ENCODE peak calls at places on chromosomes 1 and 21, in eight cellular contexts. T is H9; E is lung; C is heart right ventricle; I is CD8-positive, alpha-beta memory T cell; O is prostate gland; M is heart left ventricle; P is OCI-LY7. B is an unnamed sample.
A peak's percentile ranks its signal among the peaks of the same experiment; 100 is the strongest.

GRCh38 chr1:201324306-201324705 is 41.0 kb downstream of the PKP1 start:
- DNase-seq in C (no peak), P (no peak), I (no peak), E (no peak), T (no peak), M (peak; percentile 27), O (no peak), B (no peak)

GRCh38 chr1:3319874-3320245 is 134.6 kb upstream of the ARHGEF16 start:
- DNase-seq in P (peak; percentile 70), I (no peak), O (peak; percentile 52), E (peak; percentile 66), C (no peak), M (no peak), T (peak; percentile 86), B (no peak)

GRCh38 chr1:25030674-25031589 is 100.9 kb upstream of the RUNX3 start:
- DNase-seq in O (no peak), P (no peak), T (no peak), E (no peak), C (no peak), M (peak; percentile 22), I (peak; percentile 42), B (no peak)

GRCh38 chr1:23010734-23011449 is 4.8 kb downstream of the TEX46 start:
- DNase-seq in T (no peak), I (no peak), M (no peak), P (peak; percentile 66), O (no peak), E (no peak), C (no peak), B (no peak)

GRCh38 chr1:67534627-67535065 is 104.4 kb upstream of the SERBP1 start:
- DNase-seq in E (peak; percentile 55), O (no peak), C (no peak), I (no peak), P (no peak), M (no peak), T (no peak), B (no peak)

GRCh38 chr1:18962121-18962721 is 5.7 kb upstream of the IFFO2 start:
- DNase-seq in P (no peak), C (no peak), M (no peak), I (no peak), E (no peak), T (no peak), O (peak; percentile 85), B (peak; percentile 28)

GRCh38 chr1:5908461-5909375 is 83.5 kb downstream of the NPHP4 start:
- DNase-seq in O (no peak), E (no peak), I (no peak), M (peak; percentile 47), T (peak; percentile 22), P (no peak), C (no peak), B (no peak)

GRCh38 chr1:178768423-178768822 is 43.4 kb downstream of the RALGPS2 start:
- DNase-seq in O (no peak), E (no peak), I (peak; percentile 13), T (peak; percentile 35), C (no peak), P (peak; percentile 46), M (peak; percentile 42), B (no peak)

GRCh38 chr1:59108481-59109317 is 188.2 kb upstream of the FGGY start:
- DNase-seq in E (no peak), M (no peak), C (no peak), I (no peak), T (no peak), O (no peak), P (no peak), B (no peak)

GRCh38 chr1:152497273-152497672 is 13.3 kb upstream of the LCE5A start:
- DNase-seq in E (no peak), M (no peak), T (no peak), I (no peak), C (no peak), O (no peak), P (no peak), B (no peak)

GRCh38 chr1:198933506-198933905 is 294.7 kb downstream of the PTPRC start:
- DNase-seq in I (no peak), T (no peak), P (no peak), C (no peak), M (no peak), E (no peak), O (no peak), B (no peak)

GRCh38 chr1:150268342-150268705 is 492 bp downstream of the APH1A start:
- DNase-seq in I (peak; percentile 62), T (no peak), P (peak; percentile 50), E (no peak), O (peak; percentile 18), C (no peak), M (no peak), B (no peak)

GRCh38 chr21:43949499-43950208 is 62.5 kb upstream of the TRAPPC10 start:
- DNase-seq in E (no peak), O (no peak), T (no peak), C (no peak), I (no peak), M (no peak), P (no peak), B (no peak)

GRCh38 chr1:222064388-222065201 is 322.7 kb upstream of the DUSP10 start:
- DNase-seq in E (no peak), M (no peak), I (no peak), T (no peak), P (no peak), O (no peak), C (no peak), B (no peak)

DNA sequence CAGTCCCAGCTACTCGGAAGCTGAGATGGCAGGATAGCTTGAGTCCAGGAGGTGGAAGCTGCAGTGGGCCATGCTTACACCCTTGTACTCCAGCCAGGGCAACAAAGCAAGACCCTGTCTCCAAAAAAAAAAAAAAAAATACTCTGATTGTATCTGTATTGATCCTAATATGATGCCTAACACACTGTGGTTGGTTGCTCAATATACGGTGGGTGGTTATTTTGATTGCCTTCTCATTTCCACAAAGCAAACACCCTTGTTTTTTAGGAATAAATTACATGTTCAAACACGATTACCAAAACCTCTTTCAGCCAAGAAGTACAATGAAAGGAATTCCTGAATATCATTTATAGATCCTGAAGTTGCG is 3.4 kb downstream of the EGLN1 start:
- DNase-seq in P (no peak), C (no peak), M (no peak), T (no peak), E (no peak), O (no peak), I (no peak), B (no peak)
- H3K4me1 ChIP-seq in P (peaks cover 37% of the 10 kb centered on the region), C (peaks cover 75% of the 10 kb centered on the region), M (peaks cover 66% of the 10 kb centered on the region), T (no peaks in the 10 kb centered on the region), E (peaks cover 7% of the 10 kb centered on the region), O (peaks cover 5% of the 10 kb centered on the region), I (peaks cover 48% of the 10 kb centered on the region), B (peaks cover 2% of the 10 kb centered on the region)

GRCh38 chr21:37383784-37384311 is 17.3 kb downstream of the DYRK1A start:
- DNase-seq in O (no peak), M (no peak), C (no peak), P (no peak), E (no peak), T (no peak), I (no peak), B (no peak)
- H3K4me1 ChIP-seq in O (peaks cover 4% of the 10 kb centered on the region), M (peaks cover 95% of the 10 kb centered on the region), C (peaks cover 97% of the 10 kb centered on the region), P (peaks cover 32% of the 10 kb centered on the region), E (peaks cover 14% of the 10 kb centered on the region), T (peaks cover 9% of the 10 kb centered on the region), I (peaks cover 92% of the 10 kb centered on the region), B (peaks cover 21% of the 10 kb centered on the region)

GRCh38 chr1:13730301-13730700 is 30.3 kb downstream of the PRDM2 start:
- DNase-seq in O (no peak), T (no peak), C (no peak), I (peak; percentile 58), P (peak; percentile 62), M (no peak), E (no peak), B (no peak)
- H3K4me1 ChIP-seq in O (no peaks in the 10 kb centered on the region), T (no peaks in the 10 kb centered on the region), C (peaks cover 8% of the 10 kb centered on the region), I (peaks cover 69% of the 10 kb centered on the region), P (peaks cover 95% of the 10 kb centered on the region), M (peaks cover 5% of the 10 kb centered on the region), E (peaks cover 6% of the 10 kb centered on the region), B (no peaks in the 10 kb centered on the region)

GRCh38 chr21:31665397-31665796 is 5.9 kb downstream of the SOD1 start:
- DNase-seq in C (no peak), T (peak; percentile 35), I (no peak), M (no peak), E (no peak), P (no peak), O (no peak), B (peak; percentile 18)

GRCh38 chr21:31667141-31667540 is 7.6 kb downstream of the SOD1 start:
- DNase-seq in C (no peak), I (no peak), P (no peak), E (no peak), M (no peak), T (no peak), O (no peak), B (no peak)

GRCh38 chr21:31660134-31660565 is 657 bp downstream of the SOD1 start:
- DNase-seq in O (peak; percentile 22), T (no peak), P (peak; percentile 64), C (no peak), I (peak; percentile 39), M (no peak), E (peak; percentile 34), B (no peak)

GRCh38 chr21:31666445-31667010 is 7.0 kb downstream of the SOD1 start:
- DNase-seq in M (no peak), E (no peak), T (no peak), O (no peak), C (no peak), P (no peak), I (no peak), B (no peak)

GRCh38 chr21:31663584-31664249 is 4.2 kb downstream of the SOD1 start:
- DNase-seq in T (no peak), O (no peak), M (no peak), C (no peak), P (no peak), E (no peak), I (no peak), B (no peak)
- H3K4me1 ChIP-seq in T (no peaks in the 10 kb centered on the region), O (no peaks in the 10 kb centered on the region), M (peaks cover 44% of the 10 kb centered on the region), C (peaks cover 49% of the 10 kb centered on the region), P (peaks cover 58% of the 10 kb centered on the region), E (peaks cover 3% of the 10 kb centered on the region), I (peaks cover 59% of the 10 kb centered on the region), B (peaks cover 5% of the 10 kb centered on the region)

DNA sequence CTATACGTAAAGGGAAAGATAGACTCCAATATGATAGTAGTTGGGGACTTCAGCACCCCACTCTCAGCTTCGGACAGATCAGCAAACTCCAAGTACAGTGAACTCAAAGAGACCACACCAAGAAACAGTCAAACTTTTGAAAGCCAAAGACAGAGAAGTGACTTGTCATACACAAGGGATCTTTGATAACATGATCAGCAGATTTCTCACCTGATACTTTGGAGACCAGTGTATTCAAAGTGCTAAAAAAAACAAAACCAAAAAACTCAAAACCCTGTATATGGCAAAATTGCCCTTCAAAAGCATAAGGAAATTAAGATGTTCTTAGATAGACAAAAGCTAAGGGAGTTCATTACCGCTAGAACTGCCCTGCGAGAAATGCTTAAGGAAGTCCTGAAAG is 9.4 kb downstream of the IFNAR1 start:
- DNase-seq in T (no peak), M (no peak), O (no peak), I (no peak), E (no peak), P (no peak), C (no peak), B (no peak)
- H3K4me1 ChIP-seq in T (no peaks in the 10 kb centered on the region), M (peaks cover 10% of the 10 kb centered on the region), O (no peaks in the 10 kb centered on the region), I (peaks cover 26% of the 10 kb centered on the region), E (peaks cover 6% of the 10 kb centered on the region), P (peaks cover 42% of the 10 kb centered on the region), C (peaks cover 21% of the 10 kb centered on the region), B (no peaks in the 10 kb centered on the region)